ENCODE peak calls at places on chromosome 18, in four cellular contexts. U is GM03348, X is PC-3, Y is GOT3. A is an unnamed sample.

GRCh38 chr18:76573325-76574025 is 78.4 kb upstream of the ZNF516 start:
- DNase-seq in U (peak), Y (no peak), X (peak), A (no peak)

GRCh38 chr18:11021477-11021876 is 127.9 kb downstream of the PIEZO2 start:
- DNase-seq in X (no peak), Y (no peak), U (no peak), A (no peak)

GRCh38 chr18:47899107-47899840 is 31.2 kb downstream of the SMAD2 start:
- DNase-seq in Y (no peak), X (no peak), U (no peak), A (no peak)

GRCh38 chr18:32803571-32803970 is 30.7 kb upstream of the KLHL14 start:
- DNase-seq in X (no peak), U (no peak), Y (no peak), A (no peak)

GRCh38 chr18:25832008-25832604 is 258.3 kb downstream of the SS18 start:
- DNase-seq in X (peak), Y (no peak), U (peak), A (peak)

GRCh38 chr18:42437646-42438045 is 482.6 kb downstream of the PIK3C3 start:
- DNase-seq in Y (no peak), U (no peak), X (no peak), A (no peak)

GRCh38 chr18:3230401-3231334 is 10.9 kb upstream of the MYOM1 start:
- DNase-seq in Y (no peak), X (peak), U (no peak), A (no peak)

GRCh38 chr18:59915606-59916005 is 15.8 kb downstream of the PMAIP1 start:
- DNase-seq in Y (no peak), X (peak), U (no peak), A (no peak)

GRCh38 chr18:76459687-76460350 is 35.2 kb downstream of the ZNF516 start:
- DNase-seq in Y (peak), X (peak), U (peak), A (no peak)

GRCh38 chr18:78973357-78974083 is 6.1 kb upstream of the SALL3 start:
- DNase-seq in U (no peak), Y (no peak), X (no peak), A (no peak)

GRCh38 chr18:55376387-55376786 is 211.6 kb downstream of the TCF4 start:
- DNase-seq in X (no peak), U (no peak), Y (no peak), A (no peak)

A was measured in stimulated activated CD4-positive, alpha-beta T cell treated with anti-CD3 and anti-CD28 coated beads, TNF-alpha, amount 100 ng/mL, for 48 hours.